ENCODE peak calls at places on chromosomes 7 and 10, in six cellular contexts. I is IMR-90, E is foreskin keratinocyte, H is heart left ventricle, N is thoracic aorta, C is cardiac muscle cell. A is an unnamed sample.

GRCh38 chr10:36164556-36165504 is 522.7 kb upstream of the FZD8 start:
- DNase-seq in N (no peak), C (peak), E (no peak), H (no peak), I (no peak), A (no peak)

GRCh38 chr7:44264221-44264956 is 61.0 kb downstream of the CAMK2B start:
- DNase-seq in I (no peak), E (peak), N (no peak), H (peak), C (no peak), A (peak)

GRCh38 chr10:94131885-94132284 is 138.2 kb downstream of the PLCE1 start:
- DNase-seq in I (peak), N (no peak), H (no peak), E (no peak), C (no peak), A (no peak)

GRCh38 chr7:134114992-134115391 is 12.1 kb upstream of the LRGUK start:
- DNase-seq in H (no peak), I (no peak), C (no peak), N (no peak), E (no peak), A (no peak)

GRCh38 chr10:78149193-78149592 is 115.5 kb downstream of the RPS24 start:
- DNase-seq in I (peak), E (no peak), N (no peak), H (no peak), C (no peak), A (no peak)

GRCh38 chr10:98253499-98253898 is 14.5 kb downstream of the LOXL4 start:
- DNase-seq in E (no peak), I (no peak), H (no peak), C (no peak), N (no peak), A (no peak)

GRCh38 chr7:69710773-69711445 is 112.6 kb downstream of the AUTS2 start:
- DNase-seq in E (no peak), C (no peak), H (no peak), N (no peak), I (no peak), A (no peak)

GRCh38 chr10:113226404-113226803 is 276.4 kb downstream of the TCF7L2 start:
- DNase-seq in N (no peak), C (no peak), E (no peak), I (no peak), H (no peak), A (no peak)

GRCh38 chr10:116522803-116523381 is 22.8 kb upstream of the PNLIP start:
- DNase-seq in N (no peak), C (no peak), E (no peak), I (no peak), H (no peak), A (no peak)

GRCh38 chr10:63320683-63321082 is 145.1 kb downstream of the JMJD1C start:
- DNase-seq in H (no peak), C (no peak), E (no peak), I (no peak), N (no peak), A (no peak)

GRCh38 chr10:3438608-3439007 is 266.0 kb upstream of the PITRM1 start:
- DNase-seq in H (no peak), E (no peak), I (no peak), N (no peak), C (no peak), A (no peak)

GRCh38 chr10:15626937-15627336 is 92.8 kb downstream of the ITGA8 start:
- DNase-seq in N (no peak), C (no peak), H (no peak), I (no peak), E (no peak), A (no peak)

GRCh38 chr7:93194368-93194767 is 31.9 kb downstream of the HEPACAM2 start:
- DNase-seq in C (no peak), N (no peak), E (peak), H (no peak), I (peak), A (peak)

GRCh38 chr7:148847815-148848726 is 36.0 kb downstream of the EZH2 start:
- DNase-seq in C (peak), N (no peak), E (no peak), H (no peak), I (no peak), A (no peak)

GRCh38 chr7:6529643-6530042 is 21.6 kb downstream of the GRID2IP start:
- DNase-seq in E (no peak), N (no peak), H (no peak), C (no peak), I (no peak), A (no peak)

GRCh38 chr7:81802251-81802650 is 32.4 kb upstream of the HGF start:
- DNase-seq in C (peak), E (no peak), N (no peak), H (no peak), I (no peak), A (no peak)

GRCh38 chr7:43847496-43847895 is 21.8 kb downstream of the MRPS24 start:
- DNase-seq in H (no peak), E (no peak), C (no peak), N (no peak), I (peak), A (no peak)

GRCh38 chr7:140901946-140902304 is 22.8 kb downstream of the BRAF start:
- DNase-seq in N (no peak), I (no peak), E (no peak), C (no peak), H (no peak), A (no peak)

GRCh38 chr7:55731931-55732330 is 130.6 kb downstream of the SEPTIN14 start:
- DNase-seq in N (no peak), E (no peak), C (no peak), I (no peak), H (no peak), A (no peak)

GRCh38 chr7:19919156-19920085 is 146.0 kb upstream of the TMEM196 start:
- DNase-seq in E (no peak), I (no peak), C (no peak), N (no peak), H (no peak), A (no peak)

GRCh38 chr10:16606421-16606820 is 84.7 kb upstream of the C1QL3 start:
- DNase-seq in E (no peak), H (no peak), C (no peak), I (peak), N (no peak), A (no peak)

GRCh38 chr10:94010116-94010515 is 16.4 kb downstream of the PLCE1 start:
- DNase-seq in E (no peak), H (no peak), N (no peak), I (no peak), C (no peak), A (no peak)

GRCh38 chr7:26153823-26154783 is 2.1 kb downstream of the NFE2L3 start:
- DNase-seq in C (no peak), H (peak), N (no peak), I (peak), E (no peak), A (no peak)

GRCh38 chr10:102408728-102409603 is 9.6 kb downstream of the PSD start:
- DNase-seq in H (peak), E (no peak), C (peak), N (no peak), I (peak), A (no peak)

GRCh38 chr7:37311282-37311868 is 137.3 kb downstream of the ELMO1 start:
- DNase-seq in E (no peak), H (peak), C (no peak), I (peak), N (no peak), A (no peak)

GRCh38 chr10:28991326-28991725 is 297.5 kb upstream of the LYZL1 start:
- DNase-seq in N (peak), E (peak), H (peak), I (peak), C (peak), A (no peak)

GRCh38 chr10:89700914-89701237 is 514 bp upstream of the KIF20B start:
- DNase-seq in H (no peak), C (no peak), E (no peak), N (no peak), I (no peak), A (no peak)

GRCh38 chr7:101123703-101124068 is 3.2 kb upstream of the SERPINE1 start:
- DNase-seq in I (no peak), H (no peak), C (no peak), E (no peak), N (no peak), A (no peak)
- H3K27ac ChIP-seq in I (peak), H (no peak), C (peak), E (no peak), N (peak), A (no peak)

GRCh38 chr10:86936661-86937501 is 20.5 kb downstream of the MMRN2 start:
- DNase-seq in E (no peak), N (no peak), I (peak), C (no peak), H (no peak), A (no peak)

GRCh38 chr10:86937502-86938154 is 19.8 kb downstream of the MMRN2 start:
- DNase-seq in C (no peak), H (no peak), N (no peak), E (no peak), I (no peak), A (no peak)

GRCh38 chr10:86929445-86929844 is 28.0 kb downstream of the MMRN2 start:
- DNase-seq in C (no peak), N (no peak), H (no peak), E (no peak), I (no peak), A (no peak)

GRCh38 chr10:86931872-86932271 is 25.5 kb downstream of the MMRN2 start:
- DNase-seq in C (no peak), E (no peak), N (no peak), H (no peak), I (peak), A (no peak)

DNA sequence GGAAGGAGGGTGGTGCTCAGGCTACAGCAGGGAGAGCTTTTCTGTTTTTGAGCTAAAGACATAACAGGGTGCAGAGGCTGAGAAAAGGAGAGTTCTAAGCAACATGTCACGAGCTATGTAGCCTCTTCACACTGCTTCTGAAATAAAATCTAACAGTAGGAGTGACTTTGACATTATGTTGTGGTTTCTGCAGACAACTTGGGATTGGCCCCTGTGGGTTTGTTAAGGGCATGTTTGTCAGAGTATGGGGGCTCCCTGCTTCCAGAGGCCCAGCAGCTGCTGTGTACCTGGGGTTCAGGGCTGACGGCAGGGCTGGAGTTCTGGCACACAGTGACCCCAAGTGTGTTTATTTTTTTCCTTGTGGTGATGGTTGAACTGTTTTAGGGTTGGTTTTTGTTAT is 24.7 kb downstream of the MMRN2 start:
- DNase-seq in C (no peak), I (no peak), N (no peak), H (no peak), E (no peak), A (no peak)
- H3K27ac ChIP-seq in C (peak), I (no peak), N (peak), H (no peak), E (no peak), A (no peak)

GRCh38 chr7:3266240-3266639 is 34.8 kb upstream of the SDK1 start:
- DNase-seq in N (no peak), E (no peak), C (no peak), I (no peak), H (no peak), A (no peak)

GRCh38 chr7:3270362-3270761 is 30.7 kb upstream of the SDK1 start:
- DNase-seq in E (no peak), N (no peak), C (no peak), H (no peak), I (no peak), A (no peak)

GRCh38 chr7:3271298-3271697 is 29.8 kb upstream of the SDK1 start:
- DNase-seq in C (no peak), E (no peak), N (no peak), I (no peak), H (no peak), A (no peak)

GRCh38 chr7:3265388-3265787 is 35.7 kb upstream of the SDK1 start:
- DNase-seq in C (no peak), I (no peak), H (no peak), E (no peak), N (no peak), A (no peak)

GRCh38 chr7:3267928-3268690 is 32.9 kb upstream of the SDK1 start:
- DNase-seq in N (no peak), H (no peak), C (no peak), I (peak), E (peak), A (peak)
- H3K27ac ChIP-seq in N (no peak), H (no peak), C (no peak), I (peak), E (no peak), A (peak)

GRCh38 chr10:58764087-58764747 is 251.5 kb downstream of the BICC1 start:
- DNase-seq in H (no peak), E (no peak), I (no peak), N (no peak), C (no peak), A (no peak)

GRCh38 chr10:58771850-58772249 is 259.2 kb downstream of the BICC1 start:
- DNase-seq in N (no peak), E (no peak), I (no peak), H (no peak), C (no peak), A (no peak)

GRCh38 chr10:58767652-58768051 is 255.0 kb downstream of the BICC1 start:
- DNase-seq in I (no peak), C (no peak), E (no peak), H (no peak), N (no peak), A (no peak)

GRCh38 chr10:58765905-58766304 is 253.2 kb downstream of the BICC1 start:
- DNase-seq in N (no peak), I (no peak), C (no peak), E (no peak), H (no peak), A (no peak)
- H3K27ac ChIP-seq in N (no peak), I (no peak), C (no peak), E (no peak), H (no peak), A (no peak)

GRCh38 chr7:114569160-114569559 is 154.5 kb downstream of the FOXP2 start:
- DNase-seq in E (no peak), I (no peak), C (no peak), N (no peak), H (no peak), A (no peak)

GRCh38 chr7:114567416-114567815 is 152.8 kb downstream of the FOXP2 start:
- DNase-seq in I (no peak), E (no peak), N (no peak), H (no peak), C (no peak), A (no peak)
- H3K27ac ChIP-seq in I (no peak), E (no peak), N (no peak), H (no peak), C (no peak), A (no peak)

GRCh38 chr7:98286093-98286525 is 4.6 kb downstream of the BRI3 start:
- DNase-seq in E (no peak), I (peak), H (peak), C (no peak), N (peak), A (no peak)
- H3K27ac ChIP-seq in E (no peak), I (peak), H (peak), C (peak), N (peak), A (peak)

GRCh38 chr7:116311816-116312471 is 101.6 kb downstream of the TES start:
- DNase-seq in E (no peak), C (no peak), H (no peak), I (peak), N (no peak), A (no peak)
- H3K27ac ChIP-seq in E (no peak), C (no peak), H (no peak), I (no peak), N (no peak), A (no peak)

GRCh38 chr7:102988631-102989030 is 75.8 kb downstream of the LRRC17 start:
- DNase-seq in E (no peak), H (no peak), N (no peak), I (no peak), C (no peak), A (no peak)
- H3K27ac ChIP-seq in E (no peak), H (no peak), N (peak), I (no peak), C (no peak), A (no peak)

GRCh38 chr7:70728873-70729552 is 402.9 kb upstream of the GALNT17 start:
- DNase-seq in E (no peak), N (no peak), C (no peak), H (no peak), I (no peak), A (no peak)
- H3K27ac ChIP-seq in E (peak), N (no peak), C (no peak), H (no peak), I (no peak), A (peak)